ENCODE peak calls at places on chromosome 18, in six cellular contexts. X, P, O, R, Q and G are unnamed samples.

GRCh38 chr18:26051845-26052244 is 38.6 kb downstream of the SS18 start:
- DNase-seq in Q (no peak), R (no peak), P (no peak), O (no peak), X (no peak), G (no peak)

GRCh38 chr18:8167036-8167435 is 442.2 kb upstream of the RAB12 start:
- DNase-seq in Q (no peak), O (no peak), X (no peak), R (no peak), P (no peak), G (no peak)

GRCh38 chr18:71831039-71831438 is 713.1 kb downstream of the CBLN2 start:
- DNase-seq in R (no peak), O (no peak), P (no peak), X (no peak), Q (no peak), G (no peak)

GRCh38 chr18:58277457-58277739 is 233.4 kb downstream of the NEDD4L start:
- DNase-seq in X (no peak), O (no peak), P (no peak), R (no peak), Q (no peak), G (no peak)

GRCh38 chr18:10194592-10194991 is 259.8 kb upstream of the APCDD1 start:
- DNase-seq in Q (no peak), X (no peak), R (no peak), O (no peak), P (no peak), G (no peak)

GRCh38 chr18:39053569-39053968 is 1488.0 kb upstream of the CELF4 start:
- DNase-seq in O (no peak), X (no peak), P (no peak), R (no peak), Q (no peak), G (no peak)

GRCh38 chr18:9507565-9508088 is 32.3 kb downstream of the RALBP1 start:
- DNase-seq in P (no peak), O (no peak), X (no peak), Q (peak), R (no peak), G (no peak)

GRCh38 chr18:10928971-10929373 is 220.4 kb downstream of the PIEZO2 start:
- DNase-seq in Q (no peak), X (peak), R (no peak), O (no peak), P (no peak), G (no peak)

GRCh38 chr18:54222922-54223567 is 1.4 kb downstream of the MBD2 start:
- DNase-seq in X (peak), P (no peak), O (no peak), R (peak), Q (no peak), G (no peak)

GRCh38 chr18:77146249-77147080 is 13.9 kb upstream of the MBP start:
- DNase-seq in O (no peak), Q (no peak), P (no peak), X (no peak), R (no peak), G (no peak)

GRCh38 chr18:77151791-77152517 is 19.4 kb upstream of the MBP start:
- DNase-seq in R (no peak), P (no peak), O (no peak), Q (no peak), X (no peak), G (no peak)

GRCh38 chr18:77147418-77147852 is 14.9 kb upstream of the MBP start:
- DNase-seq in X (no peak), Q (no peak), P (no peak), R (no peak), O (no peak), G (no peak)

GRCh38 chr18:77145364-77145901 is 12.8 kb upstream of the MBP start:
- DNase-seq in Q (no peak), X (no peak), O (no peak), R (no peak), P (no peak), G (no peak)

DNA sequence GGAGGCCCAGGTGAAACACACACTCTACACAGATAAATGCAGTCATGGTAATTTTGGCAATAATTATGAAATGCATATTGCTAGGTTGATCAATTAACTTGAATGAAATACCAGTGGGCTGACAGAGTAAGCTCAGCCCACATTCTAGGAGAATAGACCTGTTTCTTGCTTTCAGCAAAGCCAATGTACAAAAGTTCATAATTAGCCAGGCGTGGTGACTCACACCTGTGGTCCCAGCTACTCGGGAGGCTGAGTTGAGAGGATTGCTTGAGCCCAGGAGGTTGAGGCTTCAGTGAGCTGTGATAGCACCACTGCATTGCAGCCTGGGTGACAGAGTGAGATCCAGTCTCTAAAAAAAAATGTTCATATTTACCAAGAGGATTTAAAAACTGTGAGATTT is 15.7 kb upstream of the MBP start:
- DNase-seq in O (no peak), X (no peak), Q (no peak), P (no peak), R (no peak), G (no peak)
- TF ChIP-seq CTCF in O (no peak), X (no peak), Q (no peak), P (no peak), R (no peak), G (no peak)

GRCh38 chr18:48550101-48550729 is 11.4 kb downstream of the CTIF start:
- DNase-seq in O (no peak), R (no peak), X (no peak), P (no peak), Q (no peak), G (no peak)

GRCh38 chr18:48548921-48549320 is 10.1 kb downstream of the CTIF start:
- DNase-seq in P (no peak), X (no peak), R (no peak), O (no peak), Q (no peak), G (no peak)

GRCh38 chr18:48547456-48548403 is 8.9 kb downstream of the CTIF start:
- DNase-seq in R (no peak), X (no peak), P (no peak), Q (peak), O (no peak), G (peak)

GRCh38 chr18:48546411-48546810 is 7.6 kb downstream of the CTIF start:
- DNase-seq in O (no peak), R (no peak), P (no peak), X (no peak), Q (no peak), G (no peak)

DNA sequence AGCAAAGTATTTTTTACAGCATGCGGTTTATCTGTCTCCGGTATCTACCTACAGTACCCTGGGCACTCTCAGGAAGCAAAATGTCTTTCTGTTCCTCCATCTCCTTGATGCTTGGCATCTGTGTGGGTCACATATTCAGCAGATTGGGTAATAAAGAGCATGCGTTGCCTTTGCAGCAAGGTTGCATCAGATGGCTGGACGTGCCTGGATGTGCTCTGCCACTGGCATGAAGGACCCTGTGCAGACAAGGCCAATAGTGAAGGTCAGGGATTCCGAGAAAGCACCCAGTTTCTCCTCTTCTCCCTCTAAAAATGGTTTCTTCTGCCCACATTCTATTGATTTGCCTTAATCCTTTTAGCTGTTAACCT is 9.6 kb downstream of the CTIF start:
- DNase-seq in Q (no peak), R (no peak), O (no peak), X (no peak), P (no peak), G (no peak)
- TF ChIP-seq CREB1 in Q (no peak), R (no peak), O (no peak), X (no peak), P (no peak), G (no peak)

GRCh38 chr18:5456577-5457466 is 87.0 kb downstream of the EPB41L3 start:
- DNase-seq in Q (no peak), O (no peak), R (peak), P (peak), X (no peak), G (peak)
- TF ChIP-seq CTCF in Q (no peak), O (peak), R (no peak), P (no peak), X (no peak), G (peak)

DNA sequence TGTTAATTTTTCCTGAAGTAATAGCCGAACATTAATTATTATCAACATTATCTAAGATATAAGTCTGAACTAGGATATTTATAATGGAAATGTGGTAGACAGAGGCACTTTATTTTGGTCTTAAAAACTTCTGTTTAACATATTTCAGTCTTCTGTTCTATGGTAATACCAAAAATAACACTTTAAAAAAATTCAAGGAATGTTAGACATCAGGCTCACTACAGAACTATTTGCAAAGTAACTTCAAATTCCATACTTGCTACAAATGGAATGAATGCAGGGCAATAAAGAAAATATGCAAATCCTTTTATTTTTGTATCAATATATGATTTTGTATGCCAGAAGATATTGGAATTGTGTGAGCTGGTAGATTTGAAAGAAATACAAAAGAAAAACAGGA is 345.5 kb upstream of the DSEL start:
- DNase-seq in P (no peak), O (no peak), Q (no peak), X (no peak), R (no peak), G (no peak)
- TF ChIP-seq CREB1 in P (no peak), O (no peak), Q (no peak), X (no peak), R (no peak), G (no peak)

DNA sequence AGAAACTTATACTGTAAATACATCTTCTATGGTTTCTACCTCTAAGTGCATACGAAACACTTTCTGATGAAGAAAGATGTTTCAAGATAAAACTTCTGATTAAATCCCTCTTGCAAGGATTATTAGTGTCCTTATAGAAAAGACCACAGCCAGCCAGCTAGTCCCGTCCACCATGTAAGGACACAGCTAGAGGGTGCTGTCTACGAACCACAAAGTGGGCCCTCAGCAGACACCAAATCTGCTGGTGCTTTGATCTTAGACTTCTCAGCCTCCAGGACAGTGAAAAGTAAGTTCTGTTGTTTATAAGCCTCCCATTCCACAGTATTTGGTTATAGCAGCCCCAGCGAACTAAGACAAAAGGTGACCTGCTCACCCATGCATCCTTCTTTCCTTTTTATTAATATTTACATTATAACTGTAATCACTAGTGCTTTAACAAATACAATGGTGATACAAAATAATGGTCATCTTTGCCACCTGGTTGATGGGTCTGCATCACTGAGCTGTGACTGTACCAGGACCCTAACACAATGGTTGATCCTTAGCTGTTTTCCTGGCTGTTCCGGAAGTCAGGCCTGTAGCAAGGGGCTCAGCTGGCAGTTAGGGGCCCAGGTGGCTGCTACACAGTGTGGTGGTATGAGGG is 108.4 kb upstream of the SMAD7 start:
- DNase-seq in O (no peak), X (no peak), R (peak), Q (peak), P (no peak), G (peak)
- TF ChIP-seq CTCF in O (peak), X (peak), R (peak), Q (peak), P (no peak), G (peak)

DNA sequence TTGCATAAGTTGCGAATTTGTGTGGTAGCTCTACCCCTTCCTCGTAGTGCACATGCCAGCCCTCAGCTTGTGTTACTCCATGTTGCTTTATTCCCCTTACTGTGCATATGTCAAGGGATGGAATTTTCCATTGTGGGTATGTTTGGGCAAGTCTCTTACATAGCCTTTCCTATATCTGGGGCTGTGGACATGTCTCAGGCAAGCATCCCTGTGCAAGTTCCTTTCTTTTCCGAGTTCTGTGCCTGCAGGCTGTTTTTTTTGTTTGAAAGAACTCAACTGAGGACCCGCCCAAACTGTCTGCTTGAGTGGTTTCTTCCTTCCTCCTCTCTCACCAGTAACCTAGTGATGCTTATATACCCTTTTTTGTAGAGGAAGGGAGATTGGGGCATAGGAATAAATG is 1739.1 kb upstream of the PIK3C3 start:
- DNase-seq in O (no peak), X (no peak), R (no peak), Q (no peak), P (no peak), G (no peak)
- TF ChIP-seq CREB1 in O (no peak), X (no peak), R (no peak), Q (no peak), P (no peak), G (no peak)